ENCODE peak calls at places on chromosomes 4 and X, in ten cellular contexts. R is PC-3, Z is PC-9, I is astrocyte, F is fibroblast of lung, M is GM12878, C is GM23338, Q is DND-41, X is GM23248, O is neural progenitor cell. N is an unnamed sample.
A peak's percentile ranks its signal among the peaks of the same experiment; 100 is the strongest.

GRCh38 chr4:141575884-141576283 is 60.5 kb upstream of the IL15 start:
- DNase-seq in O (no peak), Z (no peak), F (no peak), Q (no peak), R (peak; percentile 46), M (no peak), I (no peak), X (peak; percentile 57), C (no peak), N (no peak)

GRCh38 chrX:11196476-11196875 is 85.3 kb downstream of the HCCS start:
- DNase-seq in Q (no peak), M (no peak), Z (no peak), R (no peak), F (peak; percentile 4), O (no peak), C (no peak), I (peak; percentile 1), X (no peak), N (no peak)

GRCh38 chrX:22373766-22374165 is 101.1 kb downstream of the CBLL2 start:
- DNase-seq in Z (peak; percentile 53), X (no peak), C (no peak), F (no peak), I (no peak), R (peak; percentile 70), Q (no peak), M (no peak), O (no peak), N (no peak)

GRCh38 chrX:13283512-13283911 is 36.3 kb downstream of the ATXN3L start:
- DNase-seq in F (peak; percentile 40), I (peak; percentile 28), Q (no peak), C (peak; percentile 31), R (no peak), O (peak; percentile 40), X (peak; percentile 4), M (no peak), Z (no peak), N (peak; percentile 48)

GRCh38 chrX:2894885-2895292 is 34.2 kb downstream of the ARSD start:
- DNase-seq in F (peak; percentile 29), R (peak; percentile 7), M (no peak), O (no peak), I (peak; percentile 20), Z (peak; percentile 84), C (no peak), X (no peak), Q (no peak), N (no peak)

GRCh38 chr4:189525304-189525703 is 415.4 kb upstream of the FRG1 start:
- DNase-seq in F (no peak), M (no peak), Z (no peak), X (no peak), C (no peak), I (no peak), R (no peak), Q (no peak), O (no peak), N (no peak)

GRCh38 chr4:56637791-56638190 is 43.3 kb downstream of the HOPX start:
- DNase-seq in Q (no peak), C (no peak), O (no peak), X (no peak), R (peak; percentile 74), Z (no peak), M (no peak), I (no peak), F (no peak), N (no peak)

GRCh38 chr4:183408791-183409190 is 35.6 kb upstream of the CDKN2AIP start:
- DNase-seq in I (no peak), F (no peak), O (no peak), M (no peak), Q (no peak), X (no peak), C (no peak), R (no peak), Z (no peak), N (no peak)

GRCh38 chrX:68751372-68751771 is 77.4 kb upstream of the EFNB1 start:
- DNase-seq in C (no peak), Z (no peak), O (no peak), Q (no peak), I (no peak), F (no peak), M (no peak), X (no peak), R (no peak), N (no peak)

DNA sequence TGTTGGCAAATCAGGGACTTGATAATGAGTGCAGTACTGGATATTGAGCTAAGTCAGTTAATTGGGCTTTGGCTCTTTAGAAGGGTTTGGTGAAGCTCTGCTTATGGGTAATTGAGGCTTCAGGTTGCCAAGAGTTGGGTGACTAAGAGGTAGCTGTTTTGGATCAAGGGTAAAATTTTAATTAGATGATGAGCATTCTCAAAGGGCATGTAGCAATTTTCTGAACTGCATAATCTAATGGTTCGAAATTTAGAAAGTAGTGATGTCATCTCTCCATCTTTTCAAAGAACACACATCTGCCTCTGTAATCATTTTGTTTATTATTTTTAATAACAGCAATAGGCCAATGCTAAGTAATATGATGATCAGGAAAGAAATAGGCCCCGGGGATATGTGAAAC is 5.5 kb upstream of the TRIM2 start:
- DNase-seq in F (no peak), M (no peak), Q (no peak), R (no peak), X (peak; percentile 10), O (no peak), C (no peak), Z (no peak), I (no peak), N (no peak)
- TF ChIP-seq EZH2 in F (no peak), M (no peak), Q (no peak), R (no peak), X (no peak), O (no peak), C (no peak), Z (no peak), I (no peak), N (no peak)

GRCh38 chr4:78609580-78609979 is 58.0 kb downstream of the ANXA3 start:
- DNase-seq in I (no peak), M (no peak), O (no peak), F (no peak), Q (no peak), Z (no peak), R (no peak), C (no peak), X (no peak), N (no peak)
- H2AFZ ChIP-seq in I (no peak overlapping the region), M (no peak overlapping the region), O (no peak overlapping the region), F (no peak overlapping the region), Q (no peak overlapping the region), Z (no peak overlapping the region), R (no peak overlapping the region), C (no peak overlapping the region), X (no peak overlapping the region), N (no peak overlapping the region)

GRCh38 chr4:139054791-139055376 is 39.3 kb downstream of the NOCT start:
- DNase-seq in R (peak; percentile 59), F (peak; percentile 33), X (peak; percentile 30), C (no peak), M (no peak), I (peak; percentile 8), Q (no peak), O (no peak), Z (peak; percentile 44), N (no peak)
- H3K36me3 ChIP-seq in R (peaks cover 5% of the 10 kb centered on the region), F (peaks cover 7% of the 10 kb centered on the region), X (peaks cover 32% of the 10 kb centered on the region), C (peaks cover 15% of the 10 kb centered on the region), M (peaks cover 3% of the 10 kb centered on the region), I (peaks cover 18% of the 10 kb centered on the region), Q (peaks cover 88% of the 10 kb centered on the region), O (peaks cover 6% of the 10 kb centered on the region), Z (peaks cover 3% of the 10 kb centered on the region), N (no peaks in the 10 kb centered on the region)

GRCh38 chr4:80268081-80268823 is 1.8 kb downstream of the FGF5 start:
- DNase-seq in Z (no peak), R (no peak), F (peak; percentile 66), M (no peak), X (peak; percentile 77), C (peak; percentile 56), O (peak; percentile 17), I (peak; percentile 47), Q (no peak), N (no peak)

GRCh38 chr4:80266267-80266901 is at the start of gene FGF5:
- DNase-seq in M (no peak), Z (no peak), F (peak; percentile 94), O (peak; percentile 64), R (peak; percentile 76), C (peak; percentile 53), I (peak; percentile 86), X (peak; percentile 99), Q (no peak), N (peak; percentile 9)

GRCh38 chr4:80265571-80266266 is 745 bp upstream of the FGF5 start:
- DNase-seq in Z (no peak), X (peak; percentile 95), C (peak; percentile 33), I (peak; percentile 84), R (peak; percentile 52), F (peak; percentile 86), O (peak; percentile 38), M (no peak), Q (no peak), N (no peak)

GRCh38 chr4:80268936-80269335 is 2.5 kb downstream of the FGF5 start:
- DNase-seq in Z (no peak), M (no peak), R (no peak), Q (no peak), O (no peak), X (peak; percentile 26), C (no peak), F (peak; percentile 30), I (no peak), N (no peak)

GRCh38 chr4:80266902-80267380 is 477 bp downstream of the FGF5 start:
- DNase-seq in M (no peak), I (peak; percentile 50), R (peak; percentile 30), X (peak; percentile 79), Q (no peak), O (peak; percentile 50), Z (no peak), F (peak; percentile 69), C (peak; percentile 49), N (no peak)
- TF ChIP-seq EZH2 in M (no peak), I (no peak), R (no peak), X (no peak), Q (no peak), O (peak; percentile 31), Z (no peak), F (no peak), C (peak; percentile 66), N (no peak)